ENCODE peak calls at places on chromosomes 1 and 21, in six cellular contexts. Z, Q, A, C, F and R are unnamed samples.

GRCh38 chr1:101081496-101082282 is 56.1 kb upstream of the DPH5 start:
- DNase-seq in Z (no peak), Q (no peak), A (no peak), C (no peak), F (no peak), R (no peak)

GRCh38 chr1:44721521-44722361 is 9.2 kb downstream of the RNU5D-1 start:
- DNase-seq in Z (peak), Q (no peak), A (peak), C (peak), F (peak), R (peak)

GRCh38 chr1:170670751-170671628 is 7.1 kb downstream of the PRRX1 start:
- DNase-seq in Z (no peak), Q (peak), A (peak), C (no peak), F (no peak), R (no peak)

GRCh38 chr21:44932366-44933181 is 7.3 kb upstream of the SLX9 start:
- DNase-seq in Z (peak), Q (no peak), A (peak), C (no peak), F (no peak), R (peak)

GRCh38 chr1:17858027-17858426 is 102.9 kb downstream of the ACTL8 start:
- DNase-seq in Z (no peak), Q (no peak), A (no peak), C (no peak), F (no peak), R (no peak)

GRCh38 chr1:190679444-190679843 is 201.8 kb upstream of the BRINP3 start:
- DNase-seq in Z (no peak), Q (no peak), A (no peak), C (no peak), F (no peak), R (no peak)

GRCh38 chr1:48675251-48675650 is 101.4 kb downstream of the BEND5 start:
- DNase-seq in Z (no peak), Q (no peak), A (no peak), C (no peak), F (no peak), R (no peak)

GRCh38 chr1:35656148-35656862 is 15.0 kb upstream of the PSMB2 start:
- DNase-seq in Z (no peak), Q (no peak), A (no peak), C (no peak), F (no peak), R (no peak)

GRCh38 chr1:160726498-160727391 is 12.3 kb upstream of the SLAMF7 start:
- DNase-seq in Z (peak), Q (peak), A (peak), C (no peak), F (peak), R (peak)

GRCh38 chr21:32958288-32958992 is 67.3 kb upstream of the OLIG2 start:
- DNase-seq in Z (no peak), Q (no peak), A (no peak), C (no peak), F (no peak), R (no peak)

GRCh38 chr1:215344534-215344933 is 222.6 kb upstream of the KCTD3 start:
- DNase-seq in Z (no peak), Q (no peak), A (no peak), C (no peak), F (no peak), R (no peak)

GRCh38 chr1:207797229-207797973 is 45.5 kb downstream of the CD46 start:
- DNase-seq in Z (no peak), Q (peak), A (peak), C (peak), F (peak), R (no peak)

GRCh38 chr1:41442697-41443251 is 41.7 kb downstream of the EDN2 start:
- DNase-seq in Z (no peak), Q (no peak), A (no peak), C (no peak), F (no peak), R (no peak)

GRCh38 chr1:38502772-38503171 is 356.8 kb downstream of the RRAGC start:
- DNase-seq in Z (no peak), Q (peak), A (no peak), C (no peak), F (no peak), R (no peak)
- TF ChIP-seq TAF1 in Z (no peak), Q (no peak), A (no peak), C (no peak), F (no peak), R (no peak)

DNA sequence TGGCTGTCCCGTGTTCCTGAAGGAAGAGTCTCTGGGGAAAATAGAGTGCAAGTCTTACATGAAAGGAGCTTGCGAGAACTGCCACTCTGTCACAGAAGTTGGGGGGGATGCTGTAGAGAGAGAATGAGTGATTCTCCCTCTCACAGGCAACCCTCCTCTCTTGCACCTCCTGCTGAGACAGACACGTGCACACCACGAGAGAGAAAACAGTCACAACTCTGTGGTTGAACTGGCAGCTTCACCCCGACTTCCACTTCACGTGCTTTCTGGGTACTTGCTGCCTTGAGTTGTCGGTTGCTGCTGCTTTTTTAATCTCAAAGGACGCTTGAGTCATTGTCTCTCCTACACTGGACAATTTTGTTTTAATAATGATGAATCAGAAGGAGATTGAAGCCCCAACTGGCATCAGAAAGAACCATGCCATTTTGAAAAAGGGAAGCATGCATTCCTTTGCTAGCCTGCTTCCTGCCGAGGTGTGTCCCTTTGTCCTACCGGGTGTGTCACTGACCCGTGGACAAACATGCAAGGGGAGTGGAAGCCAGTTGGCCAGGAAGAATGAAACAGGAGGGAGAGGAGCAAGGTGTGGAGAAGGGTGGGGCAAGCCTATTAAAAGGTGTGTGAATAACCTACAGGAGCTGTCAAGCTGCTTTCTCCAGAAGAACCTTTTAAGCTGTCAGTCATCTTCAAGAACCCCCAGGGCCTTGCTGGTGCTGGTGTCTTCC is 164.2 kb downstream of the CACNA1E start:
- DNase-seq in Z (no peak), Q (no peak), A (no peak), C (no peak), F (no peak), R (no peak)
- TF ChIP-seq POLR2AphosphoS5 in Z (no peak), Q (no peak), A (no peak), C (no peak), F (no peak), R (no peak)

GRCh38 chr1:7014640-7014930 is 229.3 kb downstream of the CAMTA1 start:
- DNase-seq in Z (no peak), Q (no peak), A (no peak), C (no peak), F (no peak), R (no peak)

GRCh38 chr1:7015022-7015421 is 229.8 kb downstream of the CAMTA1 start:
- DNase-seq in Z (no peak), Q (no peak), A (no peak), C (no peak), F (no peak), R (no peak)

GRCh38 chr1:7018826-7019225 is 233.6 kb downstream of the CAMTA1 start:
- DNase-seq in Z (no peak), Q (no peak), A (no peak), C (no peak), F (no peak), R (no peak)

GRCh38 chr1:7022058-7022457 is 236.8 kb downstream of the CAMTA1 start:
- DNase-seq in Z (no peak), Q (no peak), A (no peak), C (no peak), F (no peak), R (no peak)

GRCh38 chr1:7019510-7019909 is 234.3 kb downstream of the CAMTA1 start:
- DNase-seq in Z (no peak), Q (no peak), A (no peak), C (no peak), F (peak), R (no peak)
- TF ChIP-seq POLR2A in Z (no peak), Q (no peak), A (no peak), C (no peak), F (no peak), R (no peak)

GRCh38 chr21:37564341-37564923 is 197.9 kb downstream of the DYRK1A start:
- DNase-seq in Z (peak), Q (peak), A (peak), C (peak), F (peak), R (no peak)
- TF ChIP-seq TAF1 in Z (no peak), Q (no peak), A (peak), C (no peak), F (no peak), R (no peak)

GRCh38 chr1:203185585-203185984 is 919 bp downstream of the CHI3L1 start:
- DNase-seq in Z (no peak), Q (no peak), A (no peak), C (no peak), F (no peak), R (no peak)

GRCh38 chr1:203187306-203188264 is 1.1 kb upstream of the CHI3L1 start:
- DNase-seq in Z (no peak), Q (no peak), A (no peak), C (no peak), F (no peak), R (no peak)

GRCh38 chr1:203185061-203185461 is 1.4 kb downstream of the CHI3L1 start:
- DNase-seq in Z (no peak), Q (no peak), A (no peak), C (no peak), F (no peak), R (no peak)

GRCh38 chr1:203186091-203186445 is 436 bp downstream of the CHI3L1 start:
- DNase-seq in Z (no peak), Q (no peak), A (no peak), C (no peak), F (no peak), R (no peak)

DNA sequence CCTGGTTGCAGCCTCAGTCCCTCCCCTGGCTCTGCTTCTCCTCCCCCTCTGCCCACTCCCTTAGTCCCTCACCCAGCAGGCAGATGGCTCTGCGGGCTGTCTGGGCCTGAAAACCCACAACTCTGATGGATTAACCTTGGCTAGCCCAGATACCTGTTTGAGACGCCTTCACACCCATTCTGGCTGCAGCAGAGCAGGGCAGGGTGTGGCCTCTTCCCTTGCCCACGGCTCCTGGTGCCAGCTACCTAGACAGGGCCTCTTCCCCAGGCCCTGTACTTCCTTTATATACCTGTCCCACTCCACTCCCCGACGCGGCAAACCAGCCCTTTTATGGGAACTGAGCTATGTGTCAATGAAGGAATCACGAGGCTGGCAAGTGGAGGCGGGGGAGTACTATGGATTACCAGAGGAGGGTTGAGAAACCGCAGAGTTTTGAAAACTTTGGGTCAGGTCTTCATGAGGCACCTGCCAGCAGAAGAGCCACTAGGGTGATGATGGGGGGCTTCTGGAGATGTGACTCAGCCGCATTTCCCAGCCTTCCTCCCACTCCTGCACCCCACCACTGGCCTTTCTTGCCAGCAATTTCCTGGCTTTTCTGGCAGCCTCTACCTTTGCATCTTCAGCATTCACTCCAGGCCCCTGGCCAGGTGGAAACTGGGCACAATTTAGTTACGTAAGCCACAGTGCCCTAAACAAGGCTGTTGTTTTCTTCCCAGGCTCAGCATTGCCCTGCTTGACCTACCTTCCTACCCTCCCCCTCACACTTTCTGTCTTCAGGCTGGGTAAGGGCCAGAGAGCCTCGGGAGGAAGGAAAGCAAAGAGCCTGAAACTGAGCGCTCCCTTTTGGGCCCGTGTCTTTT is at the start of gene CHI3L1:
- DNase-seq in Z (no peak), Q (no peak), A (no peak), C (no peak), F (no peak), R (no peak)
- TF ChIP-seq POLR2AphosphoS5 in Z (no peak), Q (no peak), A (no peak), C (no peak), F (no peak), R (no peak)

DNA sequence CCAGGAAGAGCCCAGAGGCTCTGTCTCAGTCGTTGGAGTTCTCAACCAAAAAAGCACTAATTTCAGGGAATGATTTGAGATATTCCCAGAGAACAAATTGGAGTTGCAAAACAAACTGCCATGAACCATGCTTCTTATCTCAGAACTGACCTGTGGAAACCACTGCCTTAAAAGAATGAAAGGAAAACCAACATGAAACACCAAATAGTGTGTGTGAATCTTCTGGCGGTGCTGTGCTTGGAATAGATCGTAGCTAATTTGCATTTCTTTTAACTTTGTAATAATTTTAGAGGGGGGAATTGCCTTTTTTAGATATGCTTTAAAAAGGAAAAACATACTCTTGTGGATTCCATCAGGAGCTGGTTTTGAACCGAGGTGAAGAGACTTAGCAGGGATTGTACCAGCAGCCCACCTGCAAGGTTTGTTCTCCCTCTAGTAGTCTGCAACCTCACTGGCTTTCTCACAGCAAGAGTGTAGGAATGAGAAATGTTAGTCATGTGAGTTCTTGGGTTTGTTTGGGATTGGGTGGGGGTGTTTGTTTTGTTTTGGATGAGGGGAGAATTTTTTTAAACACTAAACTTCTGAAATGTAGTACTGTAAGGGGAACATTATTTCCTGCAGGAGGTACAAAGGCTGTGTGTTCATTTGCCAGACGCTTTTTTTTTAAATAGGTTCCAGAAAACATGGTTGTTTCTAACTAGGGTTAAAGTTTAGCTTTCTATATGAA is 45.7 kb upstream of the ANGPTL1 start:
- DNase-seq in Z (no peak), Q (no peak), A (no peak), C (no peak), F (peak), R (no peak)
- TF ChIP-seq POLR2A in Z (no peak), Q (no peak), A (no peak), C (no peak), F (peak), R (no peak)